ENCODE peak calls at places on chromosomes 12 and 14, in ten cellular contexts. One of them, this sample, is unnamed.

GRCh38 chr14:83975435-83976222 is 1554.3 kb upstream of the FLRT2 start:
- DNase-seq in body of pancreas: peak
- DNase-seq in H9: peak
- DNase-seq in astrocyte: no peak
- DNase-seq in HCT116: no peak
- DNase-seq in psoas muscle: peak
- DNase-seq in tibial artery: peak
- DNase-seq in neural crest cell: no peak
- DNase-seq in GM12865: no peak
- DNase-seq in left ventricle myocardium inferior: peak
- DNase-seq in this sample: no peak

GRCh38 chr14:67883717-67884116 is 64.1 kb downstream of the RAD51B start:
- DNase-seq in body of pancreas: no peak
- DNase-seq in H9: no peak
- DNase-seq in astrocyte: no peak
- DNase-seq in HCT116: no peak
- DNase-seq in psoas muscle: no peak
- DNase-seq in tibial artery: no peak
- DNase-seq in neural crest cell: no peak
- DNase-seq in GM12865: no peak
- DNase-seq in left ventricle myocardium inferior: no peak
- DNase-seq in this sample: peak

GRCh38 chr12:104520242-104520900 is 63.6 kb downstream of the CHST11 start:
- DNase-seq in body of pancreas: no peak
- DNase-seq in H9: no peak
- DNase-seq in astrocyte: no peak
- DNase-seq in HCT116: no peak
- DNase-seq in psoas muscle: no peak
- DNase-seq in tibial artery: no peak
- DNase-seq in neural crest cell: no peak
- DNase-seq in GM12865: peak
- DNase-seq in left ventricle myocardium inferior: no peak
- DNase-seq in this sample: peak

GRCh38 chr12:22034709-22035506 is 11.1 kb upstream of the CMAS start:
- DNase-seq in body of pancreas: no peak
- DNase-seq in H9: no peak
- DNase-seq in astrocyte: peak
- DNase-seq in HCT116: no peak
- DNase-seq in psoas muscle: no peak
- DNase-seq in tibial artery: no peak
- DNase-seq in neural crest cell: no peak
- DNase-seq in GM12865: no peak
- DNase-seq in left ventricle myocardium inferior: no peak
- DNase-seq in this sample: no peak

GRCh38 chr12:84632556-84632955 is 280.0 kb downstream of the SLC6A15 start:
- DNase-seq in body of pancreas: no peak
- DNase-seq in H9: no peak
- DNase-seq in astrocyte: peak
- DNase-seq in HCT116: no peak
- DNase-seq in psoas muscle: no peak
- DNase-seq in tibial artery: no peak
- DNase-seq in neural crest cell: no peak
- DNase-seq in GM12865: no peak
- DNase-seq in left ventricle myocardium inferior: no peak
- DNase-seq in this sample: no peak

GRCh38 chr12:12716151-12716844 is 870 bp upstream of the CDKN1B start:
- DNase-seq in body of pancreas: no peak
- DNase-seq in H9: no peak
- DNase-seq in astrocyte: peak
- DNase-seq in HCT116: no peak
- DNase-seq in psoas muscle: no peak
- DNase-seq in tibial artery: peak
- DNase-seq in neural crest cell: no peak
- DNase-seq in GM12865: no peak
- DNase-seq in left ventricle myocardium inferior: no peak
- DNase-seq in this sample: peak

GRCh38 chr12:130849561-130850417 is 10.7 kb upstream of the STX2 start:
- DNase-seq in body of pancreas: no peak
- DNase-seq in H9: peak
- DNase-seq in astrocyte: no peak
- DNase-seq in HCT116: no peak
- DNase-seq in psoas muscle: no peak
- DNase-seq in tibial artery: no peak
- DNase-seq in neural crest cell: no peak
- DNase-seq in GM12865: no peak
- DNase-seq in left ventricle myocardium inferior: no peak
- DNase-seq in this sample: no peak

GRCh38 chr12:93591137-93591868 is 18.8 kb downstream of the SOCS2 start:
- DNase-seq in body of pancreas: peak
- DNase-seq in H9: peak
- DNase-seq in astrocyte: peak
- DNase-seq in HCT116: peak
- DNase-seq in psoas muscle: peak
- DNase-seq in tibial artery: peak
- DNase-seq in neural crest cell: peak
- DNase-seq in GM12865: peak
- DNase-seq in left ventricle myocardium inferior: peak
- DNase-seq in this sample: peak

GRCh38 chr14:25477699-25478098 is 427.8 kb upstream of the STXBP6 start:
- DNase-seq in body of pancreas: no peak
- DNase-seq in H9: no peak
- DNase-seq in astrocyte: no peak
- DNase-seq in HCT116: no peak
- DNase-seq in psoas muscle: no peak
- DNase-seq in tibial artery: no peak
- DNase-seq in neural crest cell: no peak
- DNase-seq in GM12865: no peak
- DNase-seq in left ventricle myocardium inferior: no peak
- DNase-seq in this sample: no peak

GRCh38 chr12:111440152-111440551 is 34.4 kb downstream of the SH2B3 start:
- DNase-seq in body of pancreas: no peak
- DNase-seq in H9: no peak
- DNase-seq in astrocyte: no peak
- DNase-seq in HCT116: no peak
- DNase-seq in psoas muscle: no peak
- DNase-seq in tibial artery: no peak
- DNase-seq in neural crest cell: no peak
- DNase-seq in GM12865: no peak
- DNase-seq in left ventricle myocardium inferior: no peak
- DNase-seq in this sample: no peak

GRCh38 chr12:68236421-68237059 is 10.9 kb upstream of the IL26 start:
- DNase-seq in body of pancreas: peak
- DNase-seq in H9: no peak
- DNase-seq in astrocyte: no peak
- DNase-seq in HCT116: no peak
- DNase-seq in psoas muscle: no peak
- DNase-seq in tibial artery: no peak
- DNase-seq in neural crest cell: no peak
- DNase-seq in GM12865: peak
- DNase-seq in left ventricle myocardium inferior: no peak
- DNase-seq in this sample: peak

GRCh38 chr12:71139153-71139735 is 18.6 kb downstream of the TSPAN8 start:
- DNase-seq in body of pancreas: no peak
- DNase-seq in H9: no peak
- DNase-seq in astrocyte: no peak
- DNase-seq in HCT116: no peak
- DNase-seq in psoas muscle: no peak
- DNase-seq in tibial artery: no peak
- DNase-seq in neural crest cell: no peak
- DNase-seq in GM12865: no peak
- DNase-seq in left ventricle myocardium inferior: no peak
- DNase-seq in this sample: no peak

GRCh38 chr12:48818831-48819590 is 715 bp downstream of the CACNB3 start:
- DNase-seq in body of pancreas: no peak
- DNase-seq in H9: peak
- DNase-seq in astrocyte: no peak
- DNase-seq in HCT116: no peak
- DNase-seq in psoas muscle: no peak
- DNase-seq in tibial artery: no peak
- DNase-seq in neural crest cell: no peak
- DNase-seq in GM12865: no peak
- DNase-seq in left ventricle myocardium inferior: no peak
- DNase-seq in this sample: no peak

GRCh38 chr14:22386924-22387775 is 201.9 kb downstream of the DAD1 start:
- DNase-seq in body of pancreas: peak
- DNase-seq in H9: peak
- DNase-seq in astrocyte: peak
- DNase-seq in HCT116: peak
- DNase-seq in psoas muscle: no peak
- DNase-seq in tibial artery: peak
- DNase-seq in neural crest cell: peak
- DNase-seq in GM12865: peak
- DNase-seq in left ventricle myocardium inferior: peak
- DNase-seq in this sample: peak

GRCh38 chr12:132766380-132767085 is 4.9 kb upstream of the ANKLE2 start:
- DNase-seq in body of pancreas: no peak
- DNase-seq in H9: no peak
- DNase-seq in astrocyte: peak
- DNase-seq in HCT116: no peak
- DNase-seq in psoas muscle: peak
- DNase-seq in tibial artery: peak
- DNase-seq in neural crest cell: no peak
- DNase-seq in GM12865: no peak
- DNase-seq in left ventricle myocardium inferior: peak
- DNase-seq in this sample: no peak
- TF ChIP-seq CTCF in body of pancreas: no peak
- TF ChIP-seq CTCF in H9: no peak
- TF ChIP-seq CTCF in astrocyte: no peak
- TF ChIP-seq CTCF in HCT116: no peak
- TF ChIP-seq CTCF in psoas muscle: no peak
- TF ChIP-seq CTCF in tibial artery: no peak
- TF ChIP-seq CTCF in neural crest cell: no peak
- TF ChIP-seq CTCF in GM12865: no peak
- TF ChIP-seq CTCF in left ventricle myocardium inferior: no peak
- TF ChIP-seq CTCF in this sample: no peak

GRCh38 chr12:96401061-96401871 is 1.0 kb upstream of the CDK17 start:
- DNase-seq in body of pancreas: peak
- DNase-seq in H9: no peak
- DNase-seq in astrocyte: peak
- DNase-seq in HCT116: peak
- DNase-seq in psoas muscle: no peak
- DNase-seq in tibial artery: no peak
- DNase-seq in neural crest cell: no peak
- DNase-seq in GM12865: peak
- DNase-seq in left ventricle myocardium inferior: no peak
- DNase-seq in this sample: peak
- TF ChIP-seq CTCF in body of pancreas: peak
- TF ChIP-seq CTCF in H9: peak
- TF ChIP-seq CTCF in astrocyte: peak
- TF ChIP-seq CTCF in HCT116: peak
- TF ChIP-seq CTCF in psoas muscle: peak
- TF ChIP-seq CTCF in tibial artery: peak
- TF ChIP-seq CTCF in neural crest cell: peak
- TF ChIP-seq CTCF in GM12865: peak
- TF ChIP-seq CTCF in left ventricle myocardium inferior: peak
- TF ChIP-seq CTCF in this sample: peak

DNA sequence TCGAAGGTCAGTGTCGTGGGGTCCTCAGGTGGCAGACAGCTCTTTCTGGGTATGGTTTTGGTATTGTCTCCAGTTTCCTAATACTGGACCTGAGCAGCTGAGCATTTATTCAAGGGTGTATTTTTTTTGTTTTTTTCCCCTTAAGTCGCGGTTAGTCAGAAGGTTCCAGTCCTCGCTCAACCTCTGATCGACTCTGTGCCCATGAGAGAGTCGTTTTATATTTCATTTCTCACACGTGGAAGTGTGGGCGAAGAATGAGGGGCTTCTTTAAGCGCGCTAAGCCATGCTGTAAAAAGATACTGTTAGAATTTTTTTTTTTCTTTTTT is 499 bp downstream of the MIPOL1 start:
- DNase-seq in body of pancreas: no peak
- DNase-seq in H9: no peak
- DNase-seq in astrocyte: no peak
- DNase-seq in HCT116: no peak
- DNase-seq in psoas muscle: no peak
- DNase-seq in tibial artery: no peak
- DNase-seq in neural crest cell: no peak
- DNase-seq in GM12865: no peak
- DNase-seq in left ventricle myocardium inferior: no peak
- DNase-seq in this sample: no peak
- TF ChIP-seq CTCF in body of pancreas: no peak
- TF ChIP-seq CTCF in H9: no peak
- TF ChIP-seq CTCF in astrocyte: peak
- TF ChIP-seq CTCF in HCT116: no peak
- TF ChIP-seq CTCF in psoas muscle: no peak
- TF ChIP-seq CTCF in tibial artery: no peak
- TF ChIP-seq CTCF in neural crest cell: no peak
- TF ChIP-seq CTCF in GM12865: no peak
- TF ChIP-seq CTCF in left ventricle myocardium inferior: no peak
- TF ChIP-seq CTCF in this sample: no peak

GRCh38 chr14:93953739-93954515 is 22.4 kb downstream of the ASB2 start:
- DNase-seq in body of pancreas: no peak
- DNase-seq in H9: no peak
- DNase-seq in astrocyte: no peak
- DNase-seq in HCT116: no peak
- DNase-seq in psoas muscle: no peak
- DNase-seq in tibial artery: no peak
- DNase-seq in neural crest cell: no peak
- DNase-seq in GM12865: no peak
- DNase-seq in left ventricle myocardium inferior: no peak
- DNase-seq in this sample: no peak

GRCh38 chr14:93954516-93954830 is 21.9 kb downstream of the ASB2 start:
- DNase-seq in body of pancreas: no peak
- DNase-seq in H9: no peak
- DNase-seq in astrocyte: no peak
- DNase-seq in HCT116: no peak
- DNase-seq in psoas muscle: peak
- DNase-seq in tibial artery: no peak
- DNase-seq in neural crest cell: no peak
- DNase-seq in GM12865: no peak
- DNase-seq in left ventricle myocardium inferior: no peak
- DNase-seq in this sample: no peak

GRCh38 chr14:93952829-93953228 is 23.5 kb downstream of the ASB2 start:
- DNase-seq in body of pancreas: no peak
- DNase-seq in H9: no peak
- DNase-seq in astrocyte: no peak
- DNase-seq in HCT116: no peak
- DNase-seq in psoas muscle: no peak
- DNase-seq in tibial artery: no peak
- DNase-seq in neural crest cell: no peak
- DNase-seq in GM12865: no peak
- DNase-seq in left ventricle myocardium inferior: no peak
- DNase-seq in this sample: no peak

GRCh38 chr14:93951798-93952540 is 24.4 kb downstream of the ASB2 start:
- DNase-seq in body of pancreas: no peak
- DNase-seq in H9: no peak
- DNase-seq in astrocyte: peak
- DNase-seq in HCT116: no peak
- DNase-seq in psoas muscle: peak
- DNase-seq in tibial artery: no peak
- DNase-seq in neural crest cell: no peak
- DNase-seq in GM12865: no peak
- DNase-seq in left ventricle myocardium inferior: no peak
- DNase-seq in this sample: peak

DNA sequence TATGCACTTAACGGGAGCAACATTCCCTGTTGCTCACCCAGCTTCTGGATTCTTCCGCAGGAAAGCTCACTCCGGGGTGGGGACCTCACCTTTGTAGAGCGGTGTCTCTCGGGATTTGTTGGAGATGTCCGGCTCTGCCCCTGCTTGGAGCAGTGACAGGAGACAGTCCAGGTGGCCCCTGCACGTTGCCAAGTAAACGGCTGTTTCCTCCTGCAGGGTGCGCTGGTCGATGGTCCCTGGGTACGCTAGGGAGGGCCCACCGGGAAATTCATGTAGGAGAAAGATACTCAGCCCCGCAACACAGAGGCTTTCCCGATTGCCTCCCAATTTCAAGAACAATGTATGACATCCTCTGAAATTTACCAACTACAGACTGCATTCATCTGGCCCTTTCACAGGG is 23.1 kb downstream of the ASB2 start:
- DNase-seq in body of pancreas: no peak
- DNase-seq in H9: peak
- DNase-seq in astrocyte: no peak
- DNase-seq in HCT116: no peak
- DNase-seq in psoas muscle: no peak
- DNase-seq in tibial artery: no peak
- DNase-seq in neural crest cell: no peak
- DNase-seq in GM12865: no peak
- DNase-seq in left ventricle myocardium inferior: no peak
- DNase-seq in this sample: no peak
- TF ChIP-seq CTCF in body of pancreas: no peak
- TF ChIP-seq CTCF in H9: peak
- TF ChIP-seq CTCF in astrocyte: no peak
- TF ChIP-seq CTCF in HCT116: no peak
- TF ChIP-seq CTCF in psoas muscle: peak
- TF ChIP-seq CTCF in tibial artery: no peak
- TF ChIP-seq CTCF in neural crest cell: no peak
- TF ChIP-seq CTCF in GM12865: peak
- TF ChIP-seq CTCF in left ventricle myocardium inferior: peak
- TF ChIP-seq CTCF in this sample: no peak